ENCODE peak calls at places on chromosomes 4 and X, in six cellular contexts. Z is tibial artery, K is GM12878, H is ascending aorta, N is stomach, L is lung. R is an unnamed sample.

GRCh38 chr4:76545161-76545884 is 110.3 kb downstream of the SHROOM3 start:
- DNase-seq in K (no peak), L (no peak), N (no peak), Z (no peak), H (no peak), R (no peak)

GRCh38 chrX:73563740-73564073 is 710 bp downstream of the CHIC1 start:
- DNase-seq in Z (no peak), H (no peak), K (peak; percentile 11), N (no peak), L (no peak), R (no peak)

GRCh38 chrX:128928636-128929035 is 594.7 kb downstream of the SMARCA1 start:
- DNase-seq in H (no peak), L (no peak), Z (no peak), N (no peak), K (no peak), R (no peak)

GRCh38 chrX:147550217-147550616 is 361.5 kb upstream of the FMR1 start:
- DNase-seq in K (no peak), N (no peak), L (no peak), H (no peak), Z (no peak), R (peak; percentile 11)

GRCh38 chr4:86359944-86360478 is at the start of gene MAPK10:
- DNase-seq in K (peak; percentile 62), Z (peak; percentile 57), H (peak; percentile 51), L (peak; percentile 58), N (peak; percentile 38), R (peak; percentile 54)

GRCh38 chrX:52410439-52411394 is 41.9 kb downstream of the XAGE2 start:
- DNase-seq in K (no peak), N (no peak), L (no peak), Z (no peak), H (no peak), R (no peak)

GRCh38 chr4:8181844-8182243 is 17.2 kb upstream of the SH3TC1 start:
- DNase-seq in K (no peak), L (no peak), H (no peak), Z (no peak), N (peak; percentile 77), R (peak; percentile 54)

GRCh38 chrX:30217465-30217864 is 2.1 kb downstream of the MAGEB2 start:
- DNase-seq in L (no peak), Z (no peak), K (no peak), H (no peak), N (no peak), R (no peak)

GRCh38 chr4:118973295-118973694 is 84.6 kb downstream of the SYNPO2 start:
- DNase-seq in Z (no peak), K (no peak), N (no peak), L (no peak), H (no peak), R (no peak)

GRCh38 chrX:84118769-84119168 is 69.2 kb downstream of the RPS6KA6 start:
- DNase-seq in K (no peak), L (no peak), N (no peak), H (no peak), Z (no peak), R (no peak)

GRCh38 chrX:70176938-70177533 is at the start of gene DGAT2L6:
- DNase-seq in Z (no peak), L (no peak), N (no peak), K (peak; percentile 53), H (no peak), R (no peak)

GRCh38 chr4:186781032-186781917 is 57.6 kb upstream of the FAT1 start:
- DNase-seq in Z (no peak), H (no peak), L (no peak), K (no peak), N (no peak), R (no peak)

GRCh38 chr4:170093978-170094377 is 4.2 kb upstream of the AADAT start:
- DNase-seq in N (no peak), L (no peak), K (no peak), Z (no peak), H (no peak), R (no peak)

GRCh38 chrX:120840826-120841225 is 34.8 kb downstream of the CT47B1 start:
- DNase-seq in L (no peak), Z (no peak), H (no peak), N (no peak), K (no peak), R (no peak)

GRCh38 chr4:102339018-102339417 is 6.3 kb downstream of the SLC39A8 start:
- DNase-seq in N (no peak), K (no peak), H (no peak), L (no peak), Z (no peak), R (no peak)

GRCh38 chr4:212438-213174 is 88.3 kb downstream of the ZNF718 start:
- DNase-seq in K (no peak), L (peak; percentile 49), H (peak; percentile 40), N (peak; percentile 38), Z (peak; percentile 66), R (peak; percentile 86)
- H3K27ac ChIP-seq in K (no peak overlapping the region), L (peak overlapping the region; percentile 85), H (peak overlapping the region; percentile 78), N (peak overlapping the region; percentile 75), Z (peak overlapping the region; percentile 74), R (peak overlapping the region; percentile 28)

GRCh38 chrX:39848900-39849299 is 248.9 kb downstream of the BCOR start:
- DNase-seq in Z (no peak), K (no peak), N (no peak), H (no peak), L (no peak), R (no peak)
- H3K4me1 ChIP-seq in Z (no peaks in the 10 kb centered on the region), K (peaks cover 15% of the 10 kb centered on the region), N (no peaks in the 10 kb centered on the region), H (no peaks in the 10 kb centered on the region), L (no peaks in the 10 kb centered on the region), R (no peaks in the 10 kb centered on the region)

DNA sequence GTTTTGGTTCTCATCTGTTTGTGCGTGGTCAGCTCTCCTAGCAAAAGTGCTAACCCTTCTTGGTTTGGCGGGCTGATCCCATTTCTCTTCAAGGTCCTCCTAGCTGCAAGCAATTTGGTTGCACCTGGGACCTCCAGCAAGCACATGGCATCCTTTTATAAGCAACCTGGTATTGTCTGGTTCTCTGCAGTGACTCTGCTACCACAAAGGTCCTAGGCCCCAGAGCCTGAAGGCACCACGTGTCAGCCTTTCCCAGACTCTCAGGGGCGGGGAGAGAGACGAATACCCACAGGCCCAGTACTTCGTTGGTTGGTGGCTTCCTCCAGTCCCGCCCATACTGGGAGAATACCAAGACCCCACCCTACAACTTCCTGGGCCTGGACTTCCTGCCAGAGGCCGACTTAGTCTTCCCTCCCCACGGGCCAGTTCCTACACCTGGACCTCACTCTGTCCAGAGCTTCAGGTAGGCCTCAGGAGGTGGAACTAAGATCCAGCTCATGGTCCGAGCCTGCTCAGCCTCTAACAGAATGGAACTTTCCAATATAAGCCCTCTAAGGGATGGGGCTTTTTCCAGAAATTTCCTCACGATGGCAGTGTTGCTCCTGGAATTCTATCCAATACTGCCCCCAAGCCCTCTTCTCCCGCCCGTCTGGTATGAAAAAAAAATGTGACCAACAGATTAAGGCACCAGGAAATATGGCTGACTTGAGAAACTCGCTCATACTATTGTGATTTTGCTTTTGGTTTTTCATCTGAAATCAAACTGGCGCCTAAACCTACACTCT is 192.5 kb upstream of the STK26 start:
- DNase-seq in H (no peak), N (peak; percentile 79), L (peak; percentile 82), K (peak; percentile 69), Z (peak; percentile 46), R (peak; percentile 79)
- H3K4me3 ChIP-seq in H (no peak overlapping the region), N (peak overlapping the region; percentile 32), L (no peak overlapping the region), K (peak overlapping the region; percentile 62), Z (peak overlapping the region; percentile 18), R (peak overlapping the region; percentile 30)

DNA sequence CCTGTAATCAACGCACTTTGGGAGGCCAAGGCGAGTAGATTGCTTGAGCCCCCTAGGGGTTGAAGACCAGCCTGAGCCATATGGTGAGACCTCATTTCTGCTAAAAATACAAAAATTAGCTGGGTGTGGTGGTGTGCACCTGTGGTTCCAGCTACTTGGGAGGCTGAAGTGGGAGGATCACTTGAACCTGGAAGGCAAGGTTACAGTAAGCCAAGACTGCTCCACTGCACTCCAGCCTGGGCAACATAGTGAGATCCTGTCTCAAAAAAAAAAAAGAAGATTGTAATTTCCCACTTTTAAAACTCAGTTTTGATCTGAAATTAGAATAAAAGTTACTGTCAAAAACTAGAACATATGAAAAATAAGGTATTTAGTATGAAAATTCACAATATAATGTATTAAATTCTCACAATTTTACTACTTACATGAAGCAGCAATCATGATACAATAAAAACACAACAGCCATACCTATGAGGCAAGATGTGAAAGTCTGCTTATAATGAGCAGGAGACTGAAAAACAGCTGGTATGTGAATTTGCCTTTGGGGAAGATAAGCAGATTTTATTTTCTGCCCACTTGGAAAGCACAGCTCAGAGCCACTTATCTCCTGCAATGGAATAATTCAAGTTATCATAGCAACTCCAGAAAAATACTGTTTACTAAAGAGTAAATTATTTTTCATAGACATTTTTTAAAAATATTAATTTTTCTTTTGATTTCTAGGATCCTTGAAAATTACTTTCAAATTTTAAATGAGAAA is 50.6 kb downstream of the ZGRF1 start:
- DNase-seq in L (no peak), Z (no peak), H (no peak), N (no peak), K (no peak), R (no peak)
- H3K27ac ChIP-seq in L (no peak overlapping the region), Z (no peak overlapping the region), H (no peak overlapping the region), N (no peak overlapping the region), K (no peak overlapping the region), R (no peak overlapping the region)

GRCh38 chrX:39149761-39150160 is 348.5 kb downstream of the MID1IP1 start:
- DNase-seq in L (peak; percentile 65), N (peak; percentile 80), Z (peak; percentile 78), K (no peak), H (no peak), R (peak; percentile 83)

GRCh38 chrX:39150621-39151020 is 349.4 kb downstream of the MID1IP1 start:
- DNase-seq in H (no peak), N (no peak), Z (no peak), K (no peak), L (no peak), R (no peak)

GRCh38 chrX:39157006-39157405 is 355.7 kb downstream of the MID1IP1 start:
- DNase-seq in H (no peak), K (no peak), L (no peak), Z (no peak), N (no peak), R (no peak)

GRCh38 chrX:39150210-39150609 is 349.0 kb downstream of the MID1IP1 start:
- DNase-seq in H (no peak), L (no peak), Z (no peak), N (no peak), K (no peak), R (no peak)

DNA sequence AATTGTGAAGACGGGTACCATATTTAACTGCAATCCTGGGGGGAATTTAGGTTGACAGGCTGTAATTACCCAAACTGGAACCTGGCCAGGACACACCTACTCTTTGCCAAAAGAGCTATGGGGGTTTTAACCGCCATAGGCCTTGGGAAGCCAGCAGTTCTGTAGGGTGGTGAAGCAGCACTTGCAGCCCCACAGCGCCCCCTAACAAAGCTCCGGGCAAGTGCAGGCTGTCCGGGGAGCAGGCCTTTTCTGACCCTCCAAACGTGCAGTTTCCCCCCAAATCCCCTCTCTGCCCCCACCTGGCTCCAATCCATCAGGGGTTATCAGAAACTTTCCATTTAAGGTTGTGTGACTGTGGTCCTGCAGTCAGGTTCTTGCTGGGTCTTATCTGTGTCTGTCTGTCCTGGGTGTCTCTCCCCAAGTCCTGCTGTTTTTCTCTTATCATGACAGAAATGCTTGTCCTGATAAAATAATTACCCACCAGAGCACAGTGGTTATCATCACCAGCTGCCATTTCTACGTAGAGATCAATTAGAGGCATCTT is 350.9 kb downstream of the MID1IP1 start:
- DNase-seq in Z (no peak), H (no peak), K (no peak), L (no peak), N (peak; percentile 61), R (no peak)
- H3K4me1 ChIP-seq in Z (no peaks in the 10 kb centered on the region), H (no peaks in the 10 kb centered on the region), K (no peaks in the 10 kb centered on the region), L (no peaks in the 10 kb centered on the region), N (peaks cover 13% of the 10 kb centered on the region), R (no peaks in the 10 kb centered on the region)

R was measured in pancreas.